ENCODE peak calls at places on chromosomes 6 and 20, in seven cellular contexts. E is activated CD4-positive, alpha-beta T cell treated with anti-CD3 and anti-CD28 coated beads, Interleukin-2, amount 50 U/mL, for 1 hour; P is activated naive CD4-positive, alpha-beta T cell treated with Interleukin-2 at 50 U/mL for 16 hours; X is stimulated activated CD4-positive, alpha-beta T cell treated with anti-CD3 and anti-CD28 coated beads, Interleukin-15, amount 100 ng/mL, for 48 hours; Y is T1000; A is GM04503; N is bronchial epithelial cell. B is an unnamed sample.

GRCh38 chr6:148494226-148494625 is 151.6 kb downstream of the SASH1 start:
- DNase-seq in A (no peak), P (no peak), N (no peak), X (no peak), Y (no peak), E (no peak), B (no peak)

GRCh38 chr6:8172510-8172909 is 70.2 kb upstream of the EEF1E1 start:
- DNase-seq in X (no peak), P (no peak), A (no peak), N (no peak), E (no peak), Y (no peak), B (no peak)

GRCh38 chr6:6003334-6004146 is 3.2 kb downstream of the NRN1 start:
- DNase-seq in Y (no peak), A (no peak), N (no peak), X (no peak), P (no peak), E (no peak), B (no peak)

GRCh38 chr6:168340819-168341218 is 21.2 kb upstream of the DACT2 start:
- DNase-seq in E (no peak), P (no peak), X (no peak), A (no peak), N (no peak), Y (no peak), B (no peak)

GRCh38 chr6:97440590-97441176 is 157.7 kb upstream of the MMS22L start:
- DNase-seq in A (peak; percentile 2), P (no peak), E (no peak), Y (no peak), X (no peak), N (peak; percentile 21), B (peak; percentile 25)

GRCh38 chr6:142819603-142820335 is 125.2 kb downstream of the HIVEP2 start:
- DNase-seq in X (no peak), E (peak; percentile 45), A (no peak), P (peak; percentile 45), N (peak; percentile 52), Y (no peak), B (no peak)

GRCh38 chr6:37669887-37670437 is 27.7 kb downstream of the MDGA1 start:
- DNase-seq in X (no peak), E (no peak), N (no peak), Y (no peak), A (no peak), P (no peak), B (no peak)

GRCh38 chr20:20463933-20464374 is 96.0 kb downstream of the INSM1 start:
- DNase-seq in E (no peak), Y (no peak), X (no peak), A (no peak), N (no peak), P (no peak), B (peak; percentile 80)

GRCh38 chr6:35497571-35498406 is 910 bp upstream of the TEAD3 start:
- DNase-seq in N (peak; percentile 22), X (no peak), A (no peak), Y (peak; percentile 54), P (peak; percentile 60), E (peak; percentile 27), B (no peak)

GRCh38 chr6:106518748-106519147 is 110.5 kb downstream of the RTN4IP1 start:
- DNase-seq in Y (no peak), X (no peak), P (no peak), N (no peak), E (no peak), A (no peak), B (no peak)

GRCh38 chr20:57383447-57384347 is 7.5 kb upstream of the RBM38 start:
- DNase-seq in P (no peak), E (no peak), X (no peak), A (no peak), Y (no peak), N (no peak), B (no peak)

GRCh38 chr6:156963712-156964700 is 186.8 kb downstream of the ARID1B start:
- DNase-seq in N (peak; percentile 67), E (no peak), P (peak; percentile 39), A (no peak), Y (no peak), X (peak; percentile 43), B (no peak)

GRCh38 chr6:118468682-118469465 is 79.2 kb upstream of the PLN start:
- DNase-seq in E (no peak), Y (no peak), N (peak; percentile 57), A (no peak), P (no peak), X (no peak), B (no peak)

GRCh38 chr6:116536216-116536621 is 9.3 kb downstream of the TRAPPC3L start:
- DNase-seq in N (peak; percentile 95), E (no peak), Y (peak; percentile 19), X (no peak), P (no peak), A (no peak), B (no peak)

GRCh38 chr6:103750603-103751002 is 1109.1 kb downstream of the HACE1 start:
- DNase-seq in P (no peak), Y (no peak), X (no peak), E (no peak), N (no peak), A (no peak), B (no peak)

GRCh38 chr6:143055213-143055612 is 5.5 kb upstream of the AIG1 start:
- DNase-seq in N (no peak), E (no peak), A (no peak), P (no peak), X (no peak), Y (no peak), B (no peak)

GRCh38 chr6:15308445-15309213 is 62.8 kb downstream of the JARID2 start:
- DNase-seq in P (no peak), X (no peak), A (no peak), E (no peak), N (no peak), Y (no peak), B (no peak)

GRCh38 chr20:53691060-53691810 is 97.6 kb upstream of the ZNF217 start:
- DNase-seq in P (no peak), A (no peak), E (no peak), N (peak; percentile 84), X (no peak), Y (no peak), B (no peak)

GRCh38 chr6:8556370-8557018 is 121.1 kb upstream of the SLC35B3 start:
- DNase-seq in A (no peak), Y (no peak), X (no peak), E (no peak), N (peak; percentile 97), P (no peak), B (no peak)

GRCh38 chr6:132491303-132491702 is 21.6 kb downstream of the STX7 start:
- DNase-seq in P (peak; percentile 11), E (no peak), A (no peak), Y (no peak), X (no peak), N (no peak), B (no peak)

GRCh38 chr6:5173862-5174643 is 86.7 kb downstream of the LYRM4 start:
- DNase-seq in N (no peak), P (peak; percentile 25), E (peak; percentile 22), X (peak; percentile 22), Y (no peak), A (no peak), B (no peak)

GRCh38 chr6:52555531-52556228 is 21.2 kb downstream of the TRAM2 start:
- DNase-seq in P (no peak), X (no peak), N (no peak), Y (no peak), E (no peak), A (no peak), B (no peak)

GRCh38 chr6:3252369-3252768 is 6.4 kb upstream of the PSMG4 start:
- DNase-seq in X (no peak), N (no peak), Y (peak; percentile 54), E (no peak), P (no peak), A (no peak), B (no peak)

GRCh38 chr20:13245250-13245723 is 24.2 kb downstream of the ISM1 start:
- DNase-seq in X (no peak), E (no peak), A (no peak), Y (no peak), N (no peak), P (no peak), B (no peak)

GRCh38 chr20:44166477-44166876 is 20.5 kb downstream of the JPH2 start:
- DNase-seq in Y (peak; percentile 57), X (no peak), E (no peak), P (no peak), A (peak; percentile 80), N (no peak), B (no peak)

GRCh38 chr20:45445805-45446562 is 23.6 kb upstream of the WFDC2 start:
- DNase-seq in N (no peak), X (no peak), Y (no peak), E (peak; percentile 30), A (no peak), P (peak; percentile 42), B (no peak)

GRCh38 chr20:37823276-37823980 is 79.5 kb upstream of the VSTM2L start:
- DNase-seq in Y (no peak), P (no peak), E (no peak), N (peak; percentile 12), A (no peak), X (no peak), B (no peak)

GRCh38 chr6:112936476-112936875 is 589.3 kb downstream of the RFPL4B start:
- DNase-seq in E (no peak), P (no peak), N (no peak), X (no peak), A (no peak), Y (no peak), B (no peak)

GRCh38 chr6:5442946-5443345 is 181.6 kb downstream of the FARS2 start:
- DNase-seq in A (no peak), N (no peak), Y (no peak), X (no peak), P (no peak), E (no peak), B (no peak)

GRCh38 chr6:79808846-79809245 is 138.5 kb downstream of the ELOVL4 start:
- DNase-seq in A (no peak), E (no peak), X (no peak), Y (no peak), P (no peak), N (no peak), B (no peak)

GRCh38 chr6:166485651-166486535 is 100.6 kb downstream of the RAMACL start:
- DNase-seq in Y (no peak), E (no peak), P (no peak), A (no peak), N (no peak), X (no peak), B (no peak)

GRCh38 chr6:106918128-106918527 is 56.4 kb downstream of the CD24 start:
- DNase-seq in A (no peak), Y (no peak), X (no peak), E (no peak), P (no peak), N (no peak), B (no peak)